ENCODE peak calls at places on chromosomes 11 and 22, in five cellular contexts. H is EL; D is heart right ventricle; R is NCI-H345; M is CD4-positive, CD25-positive, alpha-beta regulatory T cell. Y is an unnamed sample.

GRCh38 chr11:64355078-64355940 is 3.7 kb upstream of the RPS6KA4 start:
- DNase-seq in H (peak), D (peak), R (peak), M (no peak), Y (peak)

GRCh38 chr11:131980878-131981668 is 610.7 kb downstream of the NTM start:
- DNase-seq in H (peak), D (no peak), R (peak), M (no peak), Y (peak)

GRCh38 chr11:3855808-3856491 is 486 bp downstream of the STIM1 start:
- DNase-seq in H (peak), D (peak), R (peak), M (peak), Y (no peak)

GRCh38 chr11:102603091-102603490 is 22.0 kb downstream of the MMP20 start:
- DNase-seq in H (peak), D (no peak), R (no peak), M (no peak), Y (no peak)

GRCh38 chr11:692824-693414 is 2.1 kb downstream of the DEAF1 start:
- DNase-seq in H (no peak), D (no peak), R (no peak), M (no peak), Y (no peak)

GRCh38 chr22:27892064-27892463 is 27.0 kb downstream of the PITPNB start:
- DNase-seq in H (no peak), D (no peak), R (no peak), M (no peak), Y (no peak)

GRCh38 chr11:35558468-35558867 is 33.1 kb upstream of the PAMR1 start:
- DNase-seq in H (no peak), D (no peak), R (no peak), M (no peak), Y (no peak)

GRCh38 chr22:46111645-46112306 is 38.5 kb upstream of the PPARA start:
- DNase-seq in H (no peak), D (peak), R (no peak), M (no peak), Y (no peak)

GRCh38 chr22:39496131-39496838 is 5.8 kb upstream of the MIEF1 start:
- DNase-seq in H (peak), D (peak), R (peak), M (no peak), Y (peak)

GRCh38 chr22:43824724-43825485 is 12.8 kb upstream of the EFCAB6 start:
- DNase-seq in H (no peak), D (no peak), R (no peak), M (no peak), Y (no peak)

GRCh38 chr11:14519692-14520085 is 497 bp downstream of the PSMA1 start:
- DNase-seq in H (no peak), D (no peak), R (no peak), M (no peak), Y (no peak)

GRCh38 chr11:17014774-17015638 is 792 bp upstream of the PLEKHA7 start:
- DNase-seq in H (peak), D (no peak), R (peak), M (no peak), Y (peak)

GRCh38 chr11:109728056-109728455 is 306.1 kb downstream of the C11orf87 start:
- DNase-seq in H (peak), D (no peak), R (no peak), M (no peak), Y (no peak)

GRCh38 chr22:50446708-50447575 is 27.9 kb downstream of the SBF1 start:
- DNase-seq in H (no peak), D (no peak), R (no peak), M (no peak), Y (no peak)

GRCh38 chr11:116352881-116353280 is 419.9 kb downstream of the BUD13 start:
- DNase-seq in H (no peak), D (no peak), R (no peak), M (no peak), Y (no peak)

GRCh38 chr11:15038963-15039362 is 34.4 kb upstream of the CALCB start:
- DNase-seq in H (peak), D (no peak), R (peak), M (no peak), Y (no peak)

GRCh38 chr11:133953571-133953970 is 3.2 kb downstream of the IGSF9B start:
- DNase-seq in H (no peak), D (no peak), R (no peak), M (no peak), Y (no peak)

GRCh38 chr11:34655335-34656008 is 34.6 kb downstream of the EHF start:
- DNase-seq in H (peak), D (no peak), R (no peak), M (no peak), Y (no peak)

GRCh38 chr11:121367434-121367833 is 74.9 kb downstream of the SC5D start:
- DNase-seq in H (peak), D (no peak), R (peak), M (no peak), Y (no peak)

GRCh38 chr11:8683115-8683807 is 669 bp downstream of the RPL27A start:
- DNase-seq in H (no peak), D (no peak), R (no peak), M (peak), Y (no peak)

GRCh38 chr11:105156231-105156630 is 16.7 kb upstream of the CARD18 start:
- DNase-seq in H (no peak), D (no peak), R (no peak), M (no peak), Y (no peak)

GRCh38 chr22:36881504-36882245 is 20.9 kb downstream of the NCF4 start:
- DNase-seq in H (no peak), D (no peak), R (no peak), M (no peak), Y (no peak)